ENCODE peak calls at places on chromosomes 16 and 17, in four cellular contexts. One of them, this sample, is unnamed.

GRCh38 chr17:77417575-77417974 is 276.8 kb downstream of the SEC14L1 start:
- DNase-seq in naive thymus-derived CD8-positive, alpha-beta T cell: no peak
- DNase-seq in GM04504: no peak
- DNase-seq in hypothalamus: no peak
- DNase-seq in this sample: no peak

GRCh38 chr17:29710891-29711418 is 88.2 kb upstream of the CORO6 start:
- DNase-seq in naive thymus-derived CD8-positive, alpha-beta T cell: no peak
- DNase-seq in GM04504: peak
- DNase-seq in hypothalamus: no peak
- DNase-seq in this sample: peak

GRCh38 chr16:75452464-75453190 is 11.9 kb downstream of the TMEM170A start:
- DNase-seq in naive thymus-derived CD8-positive, alpha-beta T cell: no peak
- DNase-seq in GM04504: no peak
- DNase-seq in hypothalamus: no peak
- DNase-seq in this sample: no peak

GRCh38 chr16:89031715-89032659 is 55.0 kb upstream of the CBFA2T3 start:
- DNase-seq in naive thymus-derived CD8-positive, alpha-beta T cell: peak
- DNase-seq in GM04504: no peak
- DNase-seq in hypothalamus: no peak
- DNase-seq in this sample: no peak

GRCh38 chr17:45906927-45907622 is 12.7 kb downstream of the MAPT start:
- DNase-seq in naive thymus-derived CD8-positive, alpha-beta T cell: no peak
- DNase-seq in GM04504: no peak
- DNase-seq in hypothalamus: no peak
- DNase-seq in this sample: no peak

GRCh38 chr16:2451851-2452320 is 8.0 kb upstream of the TEDC2 start:
- DNase-seq in naive thymus-derived CD8-positive, alpha-beta T cell: no peak
- DNase-seq in GM04504: no peak
- DNase-seq in hypothalamus: no peak
- DNase-seq in this sample: no peak

GRCh38 chr17:67044940-67045339 is 586 bp downstream of the CACNG1 start:
- DNase-seq in naive thymus-derived CD8-positive, alpha-beta T cell: no peak
- DNase-seq in GM04504: no peak
- DNase-seq in hypothalamus: no peak
- DNase-seq in this sample: no peak

GRCh38 chr17:76582660-76583059 is 3.0 kb downstream of the ST6GALNAC2 start:
- DNase-seq in naive thymus-derived CD8-positive, alpha-beta T cell: no peak
- DNase-seq in GM04504: no peak
- DNase-seq in hypothalamus: no peak
- DNase-seq in this sample: no peak

GRCh38 chr17:47872019-47872650 is 21.2 kb upstream of the SP6 start:
- DNase-seq in naive thymus-derived CD8-positive, alpha-beta T cell: no peak
- DNase-seq in GM04504: no peak
- DNase-seq in hypothalamus: no peak
- DNase-seq in this sample: no peak

GRCh38 chr16:77763994-77764393 is 24.4 kb upstream of the VAT1L start:
- DNase-seq in naive thymus-derived CD8-positive, alpha-beta T cell: no peak
- DNase-seq in GM04504: no peak
- DNase-seq in hypothalamus: no peak
- DNase-seq in this sample: no peak

This sample was measured in AG20443.